ENCODE peak calls at places on chromosomes 2 and 18, in nine cellular contexts. U, M, C, H, X, D, Y, A and N are unnamed samples.

GRCh38 chr18:46246101-46246500 is 141.9 kb downstream of the HAUS1 start:
- DNase-seq in C (peak; percentile 18), U (no peak), X (no peak), H (no peak), D (no peak), A (no peak), M (no peak), Y (no peak), N (no peak)

GRCh38 chr2:219331560-219332213 is 857 bp downstream of the RESP18 start:
- DNase-seq in H (no peak), U (no peak), D (no peak), M (no peak), X (no peak), C (peak; percentile 84), Y (peak; percentile 77), A (peak; percentile 56), N (no peak)

GRCh38 chr2:64482765-64483504 is 29.0 kb downstream of the LGALSL start:
- DNase-seq in U (peak; percentile 87), M (no peak), H (no peak), A (peak; percentile 24), C (peak; percentile 36), Y (peak; percentile 24), D (no peak), X (no peak), N (no peak)

GRCh38 chr2:96399342-96400048 is 63.9 kb downstream of the NCAPH start:
- DNase-seq in D (peak; percentile 37), U (no peak), H (no peak), C (peak; percentile 25), X (no peak), A (no peak), Y (no peak), M (no peak), N (no peak)

GRCh38 chr2:158253170-158253569 is 151.5 kb downstream of the UPP2 start:
- DNase-seq in H (no peak), U (no peak), Y (no peak), M (no peak), D (no peak), A (no peak), X (no peak), C (no peak), N (no peak)

GRCh38 chr2:105926960-105927678 is 182.4 kb downstream of the NCK2 start:
- DNase-seq in M (no peak), Y (no peak), A (no peak), X (no peak), U (no peak), D (no peak), C (no peak), H (no peak), N (peak; percentile 37)

GRCh38 chr2:217983276-217984233 is 19.2 kb downstream of the TNS1 start:
- DNase-seq in C (no peak), H (no peak), M (no peak), A (no peak), D (peak; percentile 61), X (no peak), Y (no peak), U (no peak), N (no peak)

GRCh38 chr2:37456479-37456878 is 112.0 kb downstream of the QPCT start:
- DNase-seq in X (no peak), Y (no peak), D (no peak), H (no peak), C (no peak), M (no peak), U (no peak), A (no peak), N (peak; percentile 9)

GRCh38 chr2:1653137-1653789 is 91.1 kb downstream of the PXDN start:
- DNase-seq in X (no peak), H (no peak), C (no peak), U (peak; percentile 46), Y (peak; percentile 94), D (peak; percentile 95), M (no peak), A (peak; percentile 82), N (no peak)

GRCh38 chr2:4715065-4715464 is 977.1 kb upstream of the SOX11 start:
- DNase-seq in Y (no peak), A (no peak), U (no peak), D (no peak), H (no peak), M (no peak), C (peak; percentile 48), X (peak; percentile 48), N (no peak)

GRCh38 chr2:182585430-182585829 is 130.6 kb upstream of the DNAJC10 start:
- DNase-seq in X (no peak), A (no peak), H (no peak), M (no peak), U (no peak), Y (no peak), C (no peak), D (no peak), N (no peak)

GRCh38 chr2:234245945-234246344 is 195.4 kb downstream of the SPP2 start:
- DNase-seq in C (no peak), D (no peak), H (no peak), A (peak; percentile 82), M (no peak), Y (peak; percentile 70), U (no peak), X (no peak), N (no peak)

GRCh38 chr2:183035298-183035953 is 2.8 kb downstream of the NCKAP1 start:
- DNase-seq in H (no peak), D (no peak), A (peak; percentile 78), C (no peak), Y (peak; percentile 61), U (no peak), M (no peak), X (no peak), N (no peak)

GRCh38 chr2:151827564-151828142 is 568 bp downstream of the ARL5A start:
- DNase-seq in M (no peak), U (peak; percentile 22), C (peak; percentile 43), X (peak; percentile 57), H (no peak), Y (peak; percentile 31), A (peak; percentile 57), D (no peak), N (peak; percentile 6)

GRCh38 chr2:64731306-64731654 is 77.6 kb upstream of the SERTAD2 start:
- DNase-seq in U (no peak), C (no peak), H (no peak), X (no peak), Y (no peak), A (no peak), M (no peak), D (no peak), N (no peak)

GRCh38 chr2:88452151-88452851 is at the start of gene FOXI3:
- DNase-seq in H (peak; percentile 34), M (no peak), Y (no peak), D (no peak), X (no peak), C (peak; percentile 79), A (no peak), U (no peak), N (no peak)

GRCh38 chr18:79875531-79875919 is 75.9 kb downstream of the SLC66A2 start:
- DNase-seq in Y (no peak), X (no peak), U (no peak), C (no peak), M (no peak), D (no peak), A (no peak), H (no peak), N (no peak)

GRCh38 chr2:20424300-20425290 is 22.3 kb upstream of the RHOB start:
- DNase-seq in X (peak; percentile 29), A (peak; percentile 61), H (no peak), C (no peak), Y (peak; percentile 76), D (peak; percentile 87), U (no peak), M (peak; percentile 47), N (no peak)

GRCh38 chr18:46337206-46337710 is 233.1 kb downstream of the HAUS1 start:
- DNase-seq in Y (no peak), U (no peak), D (no peak), A (no peak), X (no peak), C (peak; percentile 39), M (no peak), H (no peak), N (no peak)

GRCh38 chr2:65128297-65129190 is 1.4 kb downstream of the RAB1A start:
- DNase-seq in A (peak; percentile 86), U (peak; percentile 14), H (no peak), D (peak; percentile 40), M (peak; percentile 42), X (peak; percentile 41), C (no peak), Y (peak; percentile 42), N (no peak)

GRCh38 chr2:197128126-197128525 is 182.5 kb downstream of the ANKRD44 start:
- DNase-seq in Y (no peak), A (no peak), X (no peak), U (no peak), H (no peak), D (no peak), C (no peak), M (no peak), N (no peak)

GRCh38 chr18:31658670-31659573 is 25.5 kb downstream of the B4GALT6 start:
- DNase-seq in M (no peak), A (no peak), H (no peak), C (no peak), D (no peak), U (no peak), Y (no peak), X (peak; percentile 34), N (no peak)

GRCh38 chr2:9753276-9753600 is 90.0 kb upstream of the TAF1B start:
- DNase-seq in Y (peak; percentile 90), M (peak; percentile 64), A (peak; percentile 69), X (peak; percentile 27), H (no peak), D (peak; percentile 91), U (no peak), C (peak; percentile 42), N (no peak)

GRCh38 chr2:182728028-182728427 is 12.0 kb downstream of the DNAJC10 start:
- DNase-seq in X (no peak), U (no peak), C (no peak), A (no peak), Y (no peak), H (no peak), D (no peak), M (no peak), N (no peak)

GRCh38 chr2:149330127-149331022 is at the start of gene LYPD6:
- DNase-seq in C (peak; percentile 92), U (peak; percentile 74), H (peak; percentile 78), D (peak; percentile 83), A (peak; percentile 97), Y (peak; percentile 98), X (no peak), M (no peak), N (no peak)

GRCh38 chr2:64220285-64220684 is 76.1 kb upstream of the PELI1 start:
- DNase-seq in U (no peak), M (no peak), A (no peak), X (no peak), H (no peak), Y (no peak), D (no peak), C (no peak), N (no peak)

GRCh38 chr2:130327703-130328527 is 14.8 kb upstream of the IMP4 start:
- DNase-seq in U (no peak), M (no peak), H (no peak), A (peak; percentile 42), C (peak; percentile 70), X (no peak), D (no peak), Y (no peak), N (no peak)

GRCh38 chr2:187575081-187576067 is 21.1 kb upstream of the TFPI start:
- DNase-seq in D (no peak), A (peak; percentile 83), X (no peak), Y (no peak), H (no peak), M (no peak), U (no peak), C (no peak), N (no peak)

GRCh38 chr2:127811397-127811860 is 458 bp upstream of the WDR33 start:
- DNase-seq in X (no peak), C (no peak), Y (no peak), U (no peak), H (no peak), A (peak; percentile 23), D (no peak), M (no peak), N (no peak)

GRCh38 chr2:101474752-101475384 is at the start of gene RFX8:
- DNase-seq in X (no peak), Y (peak; percentile 87), H (no peak), D (no peak), U (no peak), A (peak; percentile 94), C (no peak), M (peak; percentile 72), N (no peak)

GRCh38 chr18:42961298-42961697 is 154.2 kb downstream of the RIT2 start:
- DNase-seq in C (no peak), X (no peak), M (no peak), H (no peak), A (no peak), D (no peak), U (no peak), Y (no peak), N (no peak)